ENCODE peak calls at places on chromosomes 13 and 19, in nine cellular contexts. R, T, M, U, I, A, W, P and B are unnamed samples.

GRCh38 chr13:23547000-23547590 is 23.1 kb upstream of the TNFRSF19 start:
- DNase-seq in R (no peak), T (peak; percentile 16), M (no peak), U (no peak), I (peak; percentile 62), A (no peak), W (peak; percentile 25), P (no peak), B (peak; percentile 53)

GRCh38 chr19:42246143-42246868 is 3.9 kb upstream of the GSK3A start:
- DNase-seq in R (peak; percentile 63), T (peak; percentile 74), M (peak; percentile 77), U (peak; percentile 68), I (peak; percentile 75), A (peak; percentile 94), W (peak; percentile 85), P (no peak), B (peak; percentile 87)

GRCh38 chr19:37012093-37012745 is 66.0 kb upstream of the ZNF420 start:
- DNase-seq in R (no peak), T (no peak), M (no peak), U (no peak), I (no peak), A (no peak), W (no peak), P (no peak), B (no peak)

GRCh38 chr19:56942749-56943148 is 102.2 kb upstream of the PEG3 start:
- DNase-seq in R (no peak), T (peak; percentile 16), M (no peak), U (no peak), I (peak; percentile 30), A (no peak), W (peak; percentile 38), P (peak; percentile 99), B (peak; percentile 54)

GRCh38 chr19:18559685-18560084 is 2.0 kb downstream of the KXD1 start:
- DNase-seq in R (no peak), T (no peak), M (no peak), U (no peak), I (no peak), A (no peak), W (no peak), P (no peak), B (no peak)

GRCh38 chr13:79830426-79830825 is 349.5 kb downstream of the NDFIP2 start:
- DNase-seq in R (no peak), T (no peak), M (no peak), U (no peak), I (no peak), A (no peak), W (no peak), P (no peak), B (no peak)

GRCh38 chr19:18249834-18250233 is 23.6 kb upstream of the PDE4C start:
- DNase-seq in R (no peak), T (no peak), M (no peak), U (no peak), I (no peak), A (no peak), W (no peak), P (no peak), B (no peak)

GRCh38 chr19:42153606-42154405 is 21.6 kb upstream of the POU2F2 start:
- DNase-seq in R (no peak), T (no peak), M (no peak), U (no peak), I (no peak), A (no peak), W (no peak), P (no peak), B (no peak)

GRCh38 chr13:72181661-72182060 is 314.7 kb upstream of the DACH1 start:
- DNase-seq in R (no peak), T (no peak), M (no peak), U (no peak), I (no peak), A (no peak), W (no peak), P (no peak), B (no peak)
- TF ChIP-seq CTCF in R (no peak), T (no peak), M (no peak), U (no peak), I (no peak), A (no peak), W (no peak), P (no peak), B (no peak)

GRCh38 chr13:37906880-37907279 is 37.3 kb upstream of the TRPC4 start:
- DNase-seq in R (no peak), T (no peak), M (no peak), U (no peak), I (no peak), A (no peak), W (no peak), P (no peak), B (no peak)
- H3K27ac ChIP-seq in R (no peak overlapping the region), T (no peak overlapping the region), M (no peak overlapping the region), U (no peak overlapping the region), I (no peak overlapping the region), A (no peak overlapping the region), W (no peak overlapping the region), P (no peak overlapping the region), B (no peak overlapping the region)

GRCh38 chr13:112062619-112063308 is 4.2 kb upstream of the SOX1 start:
- DNase-seq in R (no peak), T (no peak), M (no peak), U (no peak), I (no peak), A (no peak), W (no peak), P (no peak), B (no peak)
- TF ChIP-seq CTCF in R (no peak), T (no peak), M (no peak), U (no peak), I (peak; percentile 42), A (peak; percentile 29), W (no peak), P (no peak), B (peak; percentile 22)

GRCh38 chr13:51768378-51768921 is 35.5 kb downstream of the DHRS12 start:
- DNase-seq in R (no peak), T (no peak), M (no peak), U (no peak), I (no peak), A (no peak), W (no peak), P (no peak), B (no peak)
- H3K27ac ChIP-seq in R (no peak overlapping the region), T (peak overlapping the region; percentile 98), M (no peak overlapping the region), U (peak overlapping the region; percentile 84), I (peak overlapping the region; percentile 87), A (no peak overlapping the region), W (peak overlapping the region; percentile 92), P (peak overlapping the region; percentile 92), B (no peak overlapping the region)

GRCh38 chr19:49763230-49763629 is at the start of gene TSKS:
- DNase-seq in R (no peak), T (no peak), M (no peak), U (no peak), I (no peak), A (no peak), W (no peak), P (no peak), B (no peak)

GRCh38 chr19:49764341-49764740 is 1.2 kb upstream of the TSKS start:
- DNase-seq in R (no peak), T (no peak), M (no peak), U (no peak), I (no peak), A (no peak), W (no peak), P (no peak), B (no peak)

GRCh38 chr19:49761249-49761624 is 1.9 kb downstream of the TSKS start:
- DNase-seq in R (no peak), T (no peak), M (no peak), U (no peak), I (no peak), A (no peak), W (no peak), P (no peak), B (no peak)

GRCh38 chr19:49758292-49758691 is 4.8 kb downstream of the TSKS start:
- DNase-seq in R (peak; percentile 42), T (no peak), M (peak; percentile 62), U (no peak), I (no peak), A (peak; percentile 36), W (no peak), P (no peak), B (no peak)

DNA sequence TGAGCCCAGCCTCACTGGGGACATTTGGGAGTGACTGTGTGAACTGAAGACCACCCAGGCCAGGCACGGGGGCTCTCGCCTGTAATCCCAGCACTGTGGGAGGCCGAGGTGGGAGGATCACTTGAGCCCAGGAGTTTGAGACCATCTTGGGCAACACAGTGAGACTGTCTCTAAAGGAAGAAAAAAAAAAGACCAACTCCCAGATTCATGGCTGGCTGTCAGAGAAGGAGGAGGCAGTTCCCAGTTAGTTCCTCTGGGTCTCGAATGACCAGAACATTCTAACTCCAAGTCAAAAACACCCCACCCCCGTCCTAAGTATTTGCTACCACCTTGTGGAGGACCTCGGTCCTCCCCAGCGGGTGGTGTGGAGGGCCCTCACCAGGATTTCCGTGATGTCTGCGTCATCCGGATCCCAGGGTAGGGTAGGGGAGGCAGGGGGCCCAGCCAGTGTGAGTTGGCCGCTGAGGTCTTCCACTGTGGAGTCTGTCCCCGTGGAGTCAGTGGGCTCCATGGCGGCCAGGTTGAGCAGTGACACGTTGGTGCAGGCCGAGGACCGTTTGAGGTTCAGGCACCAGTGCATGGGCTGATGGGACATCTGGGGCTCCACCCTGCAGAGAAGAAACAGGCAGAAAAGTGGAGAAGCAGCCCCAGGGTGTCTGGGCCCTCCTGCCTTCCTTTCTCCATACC is 1.3 kb downstream of the TSKS start:
- DNase-seq in R (peak; percentile 31), T (no peak), M (peak; percentile 14), U (no peak), I (peak; percentile 36), A (no peak), W (peak; percentile 58), P (no peak), B (no peak)
- TF ChIP-seq CTCF in R (peak; percentile 46), T (no peak), M (peak; percentile 47), U (no peak), I (peak; percentile 47), A (no peak), W (peak; percentile 51), P (no peak), B (no peak)

DNA sequence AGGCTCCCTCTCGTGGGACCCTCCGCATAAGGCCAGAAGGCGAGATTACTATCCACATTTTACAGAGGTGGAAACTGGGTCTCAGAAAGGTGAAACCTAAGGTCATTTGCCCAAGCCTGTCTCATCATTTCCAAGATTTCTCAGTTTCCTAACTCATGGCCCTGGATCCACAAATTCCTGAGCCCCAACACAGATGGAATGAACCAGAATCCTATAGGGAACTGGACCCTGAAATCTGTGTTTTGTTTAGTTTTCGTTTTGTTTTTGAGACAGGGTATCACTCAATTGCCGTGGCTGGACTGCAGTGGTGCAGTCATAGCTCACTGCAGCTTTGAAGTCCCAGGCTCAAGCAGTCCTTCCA is 563 bp upstream of the GNG7 start:
- DNase-seq in R (no peak), T (no peak), M (no peak), U (no peak), I (no peak), A (no peak), W (no peak), P (no peak), B (no peak)
- H3K27ac ChIP-seq in R (no peak overlapping the region), T (no peak overlapping the region), M (no peak overlapping the region), U (no peak overlapping the region), I (no peak overlapping the region), A (no peak overlapping the region), W (no peak overlapping the region), P (no peak overlapping the region), B (no peak overlapping the region)